ENCODE peak calls at places on chromosome 12, in nine cellular contexts. E is natural killer cell; Z is naive thymus-derived CD8-positive, alpha-beta T cell; I is GM23338; W is mucosa of descending colon; X is HCT116; A is right cardiac atrium; O is esophagus mucosa; Q is heart left ventricle. R is an unnamed sample.

GRCh38 chr12:45296046-45296586 is 80.2 kb downstream of the ANO6 start:
- ATAC-seq in E (no peak), Z (no peak), I (no peak), W (no peak), X (no peak), A (no peak), O (no peak), Q (no peak), R (no peak)

GRCh38 chr12:20528208-20528607 is 159.9 kb downstream of the PDE3A start:
- ATAC-seq in E (no peak), Z (no peak), I (no peak), W (no peak), X (no peak), A (peak; percentile 56), O (no peak), Q (no peak), R (no peak)

GRCh38 chr12:114245555-114245954 is 160.4 kb downstream of the TBX5 start:
- ATAC-seq in E (no peak), Z (no peak), I (peak; percentile 100), W (no peak), X (peak; percentile 65), A (no peak), O (no peak), Q (no peak), R (no peak)

GRCh38 chr12:89390802-89391673 is 38.7 kb upstream of the DUSP6 start:
- ATAC-seq in E (no peak), Z (no peak), I (no peak), W (peak; percentile 73), X (peak; percentile 20), A (peak; percentile 36), O (peak; percentile 67), Q (no peak), R (no peak)

GRCh38 chr12:125651625-125652024 is 586.4 kb downstream of the AACS start:
- ATAC-seq in E (no peak), Z (no peak), I (no peak), W (no peak), X (no peak), A (no peak), O (no peak), Q (no peak), R (no peak)

GRCh38 chr12:109827566-109828550 is 5.3 kb downstream of the TRPV4 start:
- ATAC-seq in E (peak; percentile 73), Z (no peak), I (no peak), W (peak; percentile 66), X (no peak), A (peak; percentile 75), O (peak; percentile 14), Q (peak; percentile 47), R (no peak)

GRCh38 chr12:102687523-102687922 is 207.2 kb upstream of the IGF1 start:
- ATAC-seq in E (no peak), Z (no peak), I (no peak), W (no peak), X (no peak), A (no peak), O (no peak), Q (no peak), R (no peak)

GRCh38 chr12:120229583-120230325 is 28.8 kb upstream of the RPLP0 start:
- ATAC-seq in E (no peak), Z (no peak), I (no peak), W (peak; percentile 21), X (no peak), A (no peak), O (no peak), Q (no peak), R (no peak)

GRCh38 chr12:110684322-110684836 is 4.5 kb downstream of the HVCN1 start:
- ATAC-seq in E (no peak), Z (no peak), I (no peak), W (no peak), X (no peak), A (no peak), O (no peak), Q (no peak), R (no peak)

GRCh38 chr12:43378448-43378847 is 173.6 kb downstream of the ADAMTS20 start:
- ATAC-seq in E (no peak), Z (no peak), I (no peak), W (no peak), X (no peak), A (no peak), O (no peak), Q (no peak), R (no peak)

GRCh38 chr12:1970331-1970900 is 33.8 kb downstream of the DCP1B start:
- ATAC-seq in E (no peak), Z (no peak), I (no peak), W (no peak), X (no peak), A (peak; percentile 35), O (no peak), Q (peak; percentile 74), R (no peak)

GRCh38 chr12:47763481-47764344 is 5.0 kb upstream of the RAPGEF3 start:
- ATAC-seq in E (no peak), Z (no peak), I (no peak), W (no peak), X (no peak), A (no peak), O (peak; percentile 68), Q (no peak), R (no peak)

GRCh38 chr12:53048033-53048779 is 1.7 kb upstream of the TNS2 start:
- ATAC-seq in E (no peak), Z (no peak), I (peak; percentile 2), W (peak; percentile 11), X (peak; percentile 49), A (peak; percentile 0), O (peak; percentile 2), Q (peak; percentile 15), R (no peak)

GRCh38 chr12:25496098-25496587 is 56.9 kb downstream of the LMNTD1 start:
- ATAC-seq in E (peak; percentile 39), Z (no peak), I (no peak), W (no peak), X (no peak), A (no peak), O (no peak), Q (no peak), R (no peak)

GRCh38 chr12:2691001-2691339 is 103.8 kb upstream of the FKBP4 start:
- ATAC-seq in E (peak; percentile 74), Z (peak; percentile 78), I (peak; percentile 87), W (peak; percentile 65), X (no peak), A (peak; percentile 40), O (peak; percentile 12), Q (no peak), R (peak; percentile 61)

GRCh38 chr12:26630546-26631027 is 202.4 kb downstream of the ITPR2 start:
- ATAC-seq in E (no peak), Z (no peak), I (no peak), W (no peak), X (no peak), A (peak; percentile 58), O (no peak), Q (no peak), R (no peak)

GRCh38 chr12:38776657-38777056 is 128.7 kb downstream of the CPNE8 start:
- ATAC-seq in E (no peak), Z (no peak), I (no peak), W (no peak), X (no peak), A (no peak), O (peak; percentile 72), Q (no peak), R (no peak)

GRCh38 chr12:7069386-7069785 is 8.9 kb downstream of the C1S start:
- ATAC-seq in E (no peak), Z (no peak), I (no peak), W (no peak), X (no peak), A (no peak), O (no peak), Q (no peak), R (no peak)

GRCh38 chr12:50192908-50193307 is 25.7 kb upstream of the CERS5 start:
- ATAC-seq in E (no peak), Z (no peak), I (no peak), W (no peak), X (no peak), A (no peak), O (no peak), Q (no peak), R (no peak)

GRCh38 chr12:76548222-76548837 is 11.2 kb downstream of the OSBPL8 start:
- ATAC-seq in E (no peak), Z (no peak), I (peak; percentile 69), W (peak; percentile 72), X (no peak), A (no peak), O (peak; percentile 32), Q (no peak), R (no peak)

GRCh38 chr12:67515679-67516363 is 132.7 kb upstream of the DYRK2 start:
- ATAC-seq in E (peak; percentile 63), Z (peak; percentile 92), I (no peak), W (peak; percentile 88), X (no peak), A (no peak), O (no peak), Q (peak; percentile 41), R (peak; percentile 70)

GRCh38 chr12:131250028-131250950 is 296.6 kb downstream of the ADGRD1 start:
- ATAC-seq in E (no peak), Z (no peak), I (no peak), W (no peak), X (no peak), A (no peak), O (no peak), Q (no peak), R (no peak)

GRCh38 chr12:65882504-65882903 is 58.2 kb downstream of the HMGA2 start:
- ATAC-seq in E (no peak), Z (no peak), I (no peak), W (no peak), X (peak; percentile 0), A (no peak), O (no peak), Q (no peak), R (no peak)

GRCh38 chr12:93509506-93509905 is 42.2 kb downstream of the MRPL42 start:
- ATAC-seq in E (no peak), Z (no peak), I (no peak), W (no peak), X (no peak), A (no peak), O (no peak), Q (no peak), R (no peak)

GRCh38 chr12:103774977-103775560 is 66.0 kb downstream of the NT5DC3 start:
- ATAC-seq in E (no peak), Z (no peak), I (no peak), W (no peak), X (no peak), A (no peak), O (no peak), Q (no peak), R (no peak)

R was measured in activated CD4-positive, CD25-positive, alpha-beta regulatory T cell treated with anti-CD3 and anti-CD28 coated beads, Interleukin-2, amount 50 U/mL, for 24 hours.